ENCODE peak calls at places on chromosome 3, in six cellular contexts. One of them, this sample, is unnamed.

GRCh38 chr3:116263842-116264545 is 181.3 kb downstream of the LSAMP start:
- DNase-seq in activated CD8-positive, alpha-beta memory T cell treated with anti-CD3 and anti-CD28 coated beads, Interleukin-2, amount 50 U/mL, for 48 hours: no peak
- DNase-seq in GM06990: no peak
- DNase-seq in type B pancreatic cell: no peak
- DNase-seq in left kidney: no peak
- DNase-seq in kidney glomerular epithelial cell: peak; percentile 37
- DNase-seq in this sample: no peak

GRCh38 chr3:56856686-56857577 is 55.2 kb upstream of the ARHGEF3 start:
- DNase-seq in activated CD8-positive, alpha-beta memory T cell treated with anti-CD3 and anti-CD28 coated beads, Interleukin-2, amount 50 U/mL, for 48 hours: no peak
- DNase-seq in GM06990: no peak
- DNase-seq in type B pancreatic cell: no peak
- DNase-seq in left kidney: no peak
- DNase-seq in kidney glomerular epithelial cell: no peak
- DNase-seq in this sample: no peak

GRCh38 chr3:138861755-138862333 is 27.1 kb upstream of the PIK3CB start:
- DNase-seq in activated CD8-positive, alpha-beta memory T cell treated with anti-CD3 and anti-CD28 coated beads, Interleukin-2, amount 50 U/mL, for 48 hours: no peak
- DNase-seq in GM06990: no peak
- DNase-seq in type B pancreatic cell: no peak
- DNase-seq in left kidney: no peak
- DNase-seq in kidney glomerular epithelial cell: no peak
- DNase-seq in this sample: no peak

GRCh38 chr3:71376911-71377310 is 206.6 kb downstream of the FOXP1 start:
- DNase-seq in activated CD8-positive, alpha-beta memory T cell treated with anti-CD3 and anti-CD28 coated beads, Interleukin-2, amount 50 U/mL, for 48 hours: no peak
- DNase-seq in GM06990: no peak
- DNase-seq in type B pancreatic cell: no peak
- DNase-seq in left kidney: no peak
- DNase-seq in kidney glomerular epithelial cell: no peak
- DNase-seq in this sample: no peak

GRCh38 chr3:142888099-142888483 is 792 bp downstream of the PCOLCE2 start:
- DNase-seq in activated CD8-positive, alpha-beta memory T cell treated with anti-CD3 and anti-CD28 coated beads, Interleukin-2, amount 50 U/mL, for 48 hours: no peak
- DNase-seq in GM06990: no peak
- DNase-seq in type B pancreatic cell: no peak
- DNase-seq in left kidney: peak; percentile 75
- DNase-seq in kidney glomerular epithelial cell: no peak
- DNase-seq in this sample: peak; percentile 76

GRCh38 chr3:166660962-166661361 is 719.1 kb downstream of the ZBBX start:
- DNase-seq in activated CD8-positive, alpha-beta memory T cell treated with anti-CD3 and anti-CD28 coated beads, Interleukin-2, amount 50 U/mL, for 48 hours: no peak
- DNase-seq in GM06990: no peak
- DNase-seq in type B pancreatic cell: no peak
- DNase-seq in left kidney: no peak
- DNase-seq in kidney glomerular epithelial cell: no peak
- DNase-seq in this sample: no peak

GRCh38 chr3:50612973-50613851 is 1.6 kb upstream of the CISH start:
- DNase-seq in activated CD8-positive, alpha-beta memory T cell treated with anti-CD3 and anti-CD28 coated beads, Interleukin-2, amount 50 U/mL, for 48 hours: peak; percentile 70
- DNase-seq in GM06990: no peak
- DNase-seq in type B pancreatic cell: no peak
- DNase-seq in left kidney: no peak
- DNase-seq in kidney glomerular epithelial cell: no peak
- DNase-seq in this sample: no peak

GRCh38 chr3:184873136-184873535 is 61.2 kb downstream of the VPS8 start:
- DNase-seq in activated CD8-positive, alpha-beta memory T cell treated with anti-CD3 and anti-CD28 coated beads, Interleukin-2, amount 50 U/mL, for 48 hours: no peak
- DNase-seq in GM06990: no peak
- DNase-seq in type B pancreatic cell: no peak
- DNase-seq in left kidney: peak; percentile 9
- DNase-seq in kidney glomerular epithelial cell: peak; percentile 39
- DNase-seq in this sample: peak; percentile 18

GRCh38 chr3:31481697-31482096 is 51.0 kb upstream of the STT3B start:
- DNase-seq in activated CD8-positive, alpha-beta memory T cell treated with anti-CD3 and anti-CD28 coated beads, Interleukin-2, amount 50 U/mL, for 48 hours: no peak
- DNase-seq in GM06990: no peak
- DNase-seq in type B pancreatic cell: no peak
- DNase-seq in left kidney: no peak
- DNase-seq in kidney glomerular epithelial cell: no peak
- DNase-seq in this sample: no peak